ENCODE peak calls at places on chromosomes 16 and 17, in five cellular contexts. C is neural progenitor cell, X is heart left ventricle, V is ovary, Y is astrocyte of the spinal cord. M is an unnamed sample.

GRCh38 chr16:51404386-51404785 is 253.3 kb upstream of the SALL1 start:
- DNase-seq in C (no peak), X (no peak), V (no peak), Y (no peak), M (no peak)

GRCh38 chr17:79613195-79613517 is 2.3 kb upstream of the RBFOX3 start:
- DNase-seq in C (no peak), X (no peak), V (no peak), Y (no peak), M (no peak)

GRCh38 chr17:82343560-82343959 is 10.0 kb upstream of the SECTM1 start:
- DNase-seq in C (no peak), X (no peak), V (no peak), Y (no peak), M (no peak)

GRCh38 chr16:12097523-12098428 is 121.2 kb downstream of the SNX29 start:
- DNase-seq in C (peak; percentile 45), X (peak; percentile 52), V (peak; percentile 82), Y (peak; percentile 45), M (no peak)

GRCh38 chr16:67397812-67398545 is 4.7 kb upstream of the TPPP3 start:
- DNase-seq in C (no peak), X (no peak), V (no peak), Y (no peak), M (no peak)

GRCh38 chr17:15263206-15263579 is 1.9 kb downstream of the PMP22 start:
- DNase-seq in C (peak; percentile 73), X (peak; percentile 88), V (peak; percentile 79), Y (peak; percentile 90), M (no peak)

GRCh38 chr17:44820631-44821196 is 9.4 kb downstream of the GJC1 start:
- DNase-seq in C (no peak), X (no peak), V (no peak), Y (peak; percentile 90), M (no peak)

GRCh38 chr16:73743665-73744496 is 552.7 kb upstream of the PSMD7 start:
- DNase-seq in C (peak; percentile 54), X (no peak), V (no peak), Y (no peak), M (peak; percentile 29)

GRCh38 chr17:34820922-34821321 is 140.3 kb downstream of the CCT6B start:
- DNase-seq in C (no peak), X (no peak), V (no peak), Y (no peak), M (no peak)

GRCh38 chr17:2204393-2204792 is 99.2 kb downstream of the SMG6 start:
- DNase-seq in C (no peak), X (no peak), V (no peak), Y (no peak), M (no peak)

GRCh38 chr16:72961863-72962262 is 86.1 kb downstream of the ZFHX3 start:
- DNase-seq in C (no peak), X (no peak), V (no peak), Y (no peak), M (no peak)

GRCh38 chr17:75774988-75775668 is 9.5 kb upstream of the UNK start:
- DNase-seq in C (no peak), X (no peak), V (no peak), Y (peak; percentile 34), M (no peak)

GRCh38 chr16:84616515-84616914 is 1.4 kb downstream of the COTL1 start:
- DNase-seq in C (no peak), X (no peak), V (no peak), Y (peak; percentile 29), M (no peak)

GRCh38 chr16:68078726-68079615 is 6.2 kb upstream of the NFATC3 start:
- DNase-seq in C (no peak), X (no peak), V (no peak), Y (no peak), M (no peak)

GRCh38 chr17:57195790-57196460 is 60.4 kb upstream of the MSI2 start:
- DNase-seq in C (no peak), X (no peak), V (no peak), Y (no peak), M (no peak)

GRCh38 chr16:69253796-69254426 is 57.2 kb upstream of the VPS4A start:
- DNase-seq in C (no peak), X (no peak), V (no peak), Y (no peak), M (no peak)

GRCh38 chr17:10069301-10069700 is 129.1 kb downstream of the GAS7 start:
- DNase-seq in C (no peak), X (peak; percentile 45), V (peak; percentile 71), Y (no peak), M (no peak)

GRCh38 chr16:87951550-87952538 is 610 bp downstream of the BANP start:
- DNase-seq in C (no peak), X (no peak), V (no peak), Y (no peak), M (peak; percentile 58)
- TF ChIP-seq CTCF in C (peak; percentile 41), X (no peak), V (no peak), Y (peak; percentile 31), M (peak; percentile 8)

GRCh38 chr17:73650147-73650546 is 5.9 kb upstream of the SDK2 start:
- DNase-seq in C (peak; percentile 64), X (no peak), V (no peak), Y (no peak), M (no peak)
- TF ChIP-seq CTCF in C (peak; percentile 66), X (peak; percentile 23), V (no peak), Y (no peak), M (no peak)

DNA sequence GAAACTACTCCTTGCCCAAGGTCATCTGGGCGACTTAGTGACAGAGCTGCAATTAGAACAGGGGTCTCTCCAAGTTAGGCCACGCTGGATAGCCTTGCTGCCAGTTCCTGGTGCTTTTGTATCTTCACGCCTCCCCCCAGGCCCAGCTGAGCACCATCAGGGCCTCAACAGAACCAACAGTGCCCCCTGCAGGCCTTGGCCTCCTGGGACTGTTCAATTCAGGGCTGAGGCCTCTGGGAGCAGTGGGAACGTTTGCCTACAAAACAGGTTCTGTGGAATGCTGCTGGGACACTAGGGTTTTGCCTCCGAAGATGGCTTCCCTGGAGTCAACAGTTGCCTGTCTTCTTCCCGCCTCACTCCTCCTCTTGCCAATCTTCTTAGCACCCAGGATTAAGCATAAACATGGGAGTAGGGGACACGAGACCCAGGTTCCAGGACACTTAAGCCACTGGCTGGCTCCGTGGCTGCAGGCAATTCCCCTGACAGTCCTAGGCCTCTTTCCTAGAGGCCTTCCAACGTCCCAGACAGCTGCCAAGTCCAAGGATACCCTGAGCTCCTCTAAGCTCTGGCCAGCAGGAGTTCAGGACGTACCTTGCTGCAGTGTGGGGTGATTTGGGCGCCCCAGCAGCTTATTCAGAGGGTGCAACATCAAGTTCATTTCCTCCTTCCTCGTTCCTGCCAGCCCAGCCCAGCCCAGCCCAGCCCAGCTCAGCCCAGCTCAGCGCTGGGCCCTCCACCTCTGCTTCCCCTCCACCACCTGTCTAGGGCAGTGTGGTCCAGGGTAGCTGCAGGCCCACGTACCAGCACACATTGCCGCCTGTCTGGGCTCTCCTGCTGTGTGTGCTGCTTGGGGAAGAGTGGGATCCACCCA is 246.6 kb upstream of the RPL38 start:
- DNase-seq in C (peak; percentile 90), X (peak; percentile 20), V (no peak), Y (no peak), M (peak; percentile 68)
- TF ChIP-seq CTCF in C (peak; percentile 79), X (peak; percentile 52), V (no peak), Y (peak; percentile 25), M (peak; percentile 50)

GRCh38 chr17:288802-289356 is 63.7 kb downstream of the RPH3AL start:
- DNase-seq in C (no peak), X (no peak), V (peak; percentile 9), Y (no peak), M (no peak)
- TF ChIP-seq CTCF in C (no peak), X (no peak), V (no peak), Y (no peak), M (no peak)

GRCh38 chr17:70100983-70101382 is 26.0 kb downstream of the KCNJ16 start:
- DNase-seq in C (no peak), X (no peak), V (no peak), Y (no peak), M (no peak)
- TF ChIP-seq CTCF in C (peak; percentile 15), X (peak; percentile 10), V (no peak), Y (no peak), M (no peak)

GRCh38 chr16:88380099-88380498 is 2.7 kb upstream of the ZNF469 start:
- DNase-seq in C (no peak), X (no peak), V (no peak), Y (no peak), M (no peak)

GRCh38 chr16:88377961-88378360 is 4.8 kb upstream of the ZNF469 start:
- DNase-seq in C (no peak), X (peak; percentile 3), V (no peak), Y (no peak), M (peak; percentile 10)

GRCh38 chr16:88378401-88378800 is 4.4 kb upstream of the ZNF469 start:
- DNase-seq in C (no peak), X (no peak), V (no peak), Y (no peak), M (peak; percentile 13)

GRCh38 chr16:88379694-88380040 is 3.1 kb upstream of the ZNF469 start:
- DNase-seq in C (no peak), X (no peak), V (no peak), Y (no peak), M (peak; percentile 12)

GRCh38 chr16:88378836-88379693 is 3.7 kb upstream of the ZNF469 start:
- DNase-seq in C (no peak), X (no peak), V (no peak), Y (no peak), M (peak; percentile 13)
- TF ChIP-seq CTCF in C (no peak), X (no peak), V (no peak), Y (no peak), M (no peak)

M was measured in glutamatergic neuron.